ENCODE peak calls at places on chromosomes 1 and 21, in five cellular contexts. J is myocyte, C is neuronal stem cell, M is ELR, V is fibroblast of lung. L is an unnamed sample.

GRCh38 chr21:33360871-33361602 is 36.3 kb downstream of the IFNAR1 start:
- DNase-seq in J (peak), C (peak), M (peak), V (peak), L (peak)

GRCh38 chr1:2267862-2268261 is 39.7 kb downstream of the SKI start:
- DNase-seq in V (no peak), C (no peak), J (no peak), M (no peak), L (no peak)

GRCh38 chr1:229342902-229343587 is at the start of gene CCSAP:
- DNase-seq in M (peak), V (peak), C (peak), J (peak), L (peak)

GRCh38 chr1:172818841-172819527 is 160.1 kb downstream of the FASLG start:
- DNase-seq in J (no peak), M (no peak), V (peak), C (no peak), L (no peak)

GRCh38 chr1:167666416-167666815 is 36.4 kb downstream of the RCSD1 start:
- DNase-seq in M (peak), C (no peak), J (peak), V (no peak), L (no peak)

GRCh38 chr1:109370712-109371270 is 26.9 kb downstream of the SORT1 start:
- DNase-seq in V (peak), J (peak), C (no peak), M (peak), L (no peak)

GRCh38 chr1:48229309-48229708 is 6.8 kb downstream of the SLC5A9 start:
- DNase-seq in V (no peak), C (no peak), J (no peak), M (no peak), L (no peak)

GRCh38 chr1:219495737-219496408 is 117.0 kb downstream of the ZC3H11B start:
- DNase-seq in V (no peak), J (no peak), M (no peak), C (no peak), L (no peak)

GRCh38 chr1:25743164-25744139 is 56.5 kb upstream of the SELENON start:
- DNase-seq in M (no peak), V (peak), J (peak), C (no peak), L (peak)

GRCh38 chr1:239711768-239712167 is 325.4 kb downstream of the CHRM3 start:
- DNase-seq in C (no peak), M (no peak), J (no peak), V (no peak), L (no peak)

L was measured in NCI-H2171 treated with DMSO at 0.1 percent for 48 hours.